ENCODE peak calls at places on chromosomes 3 and 15, in six cellular contexts. H, X, U, R, E and L are unnamed samples.

GRCh38 chr15:29123991-29124390 is 145.6 kb downstream of the NSMCE3 start:
- DNase-seq in H (no peak), X (no peak), U (no peak), R (no peak), E (no peak), L (no peak)

GRCh38 chr15:92666780-92667179 is 11.2 kb upstream of the FAM174B start:
- DNase-seq in H (no peak), X (no peak), U (no peak), R (peak), E (no peak), L (peak)

GRCh38 chr3:14474363-14475081 is 65.6 kb downstream of the GRIP2 start:
- DNase-seq in H (no peak), X (peak), U (no peak), R (no peak), E (no peak), L (no peak)

GRCh38 chr3:140170612-140171011 is 235.6 kb downstream of the CLSTN2 start:
- DNase-seq in H (no peak), X (no peak), U (no peak), R (no peak), E (no peak), L (no peak)

GRCh38 chr15:91908401-91908800 is 54.9 kb downstream of the SLCO3A1 start:
- DNase-seq in H (no peak), X (peak), U (no peak), R (peak), E (no peak), L (no peak)

GRCh38 chr3:40602778-40603385 is 78.1 kb downstream of the ZNF621 start:
- DNase-seq in H (no peak), X (no peak), U (no peak), R (peak), E (no peak), L (no peak)

GRCh38 chr15:75350601-75351331 is 3.9 kb downstream of the NEIL1 start:
- DNase-seq in H (no peak), X (no peak), U (no peak), R (no peak), E (no peak), L (no peak)

GRCh38 chr15:58583171-58583908 is 151.5 kb downstream of the LIPC start:
- DNase-seq in H (no peak), X (no peak), U (no peak), R (no peak), E (no peak), L (no peak)

GRCh38 chr3:120763601-120764000 is 21.1 kb downstream of the GTF2E1 start:
- DNase-seq in H (no peak), X (no peak), U (no peak), R (no peak), E (no peak), L (no peak)

GRCh38 chr15:79193157-79193948 is 89.2 kb upstream of the ANKRD34C start:
- DNase-seq in H (no peak), X (no peak), U (no peak), R (no peak), E (no peak), L (no peak)

GRCh38 chr15:101675796-101676582 is 23.8 kb upstream of the TM2D3 start:
- DNase-seq in H (peak), X (peak), U (peak), R (peak), E (no peak), L (no peak)

GRCh38 chr15:62907275-62907674 is 135.3 kb upstream of the TPM1 start:
- DNase-seq in H (no peak), X (no peak), U (no peak), R (no peak), E (no peak), L (no peak)

GRCh38 chr3:23490459-23490858 is 287.3 kb downstream of the UBE2E2 start:
- DNase-seq in H (no peak), X (peak), U (no peak), R (peak), E (no peak), L (no peak)

GRCh38 chr3:63706321-63707085 is 54.0 kb downstream of the SNTN start:
- DNase-seq in H (no peak), X (no peak), U (no peak), R (no peak), E (no peak), L (peak)

GRCh38 chr3:70224337-70224736 is 88.1 kb downstream of the MDFIC2 start:
- DNase-seq in H (no peak), X (no peak), U (no peak), R (no peak), E (no peak), L (no peak)

GRCh38 chr15:41983621-41984571 is 11.5 kb upstream of the EHD4 start:
- DNase-seq in H (no peak), X (no peak), U (no peak), R (no peak), E (no peak), L (no peak)

GRCh38 chr15:25859838-25860645 is 3.1 kb downstream of the ATP10A start:
- DNase-seq in H (no peak), X (no peak), U (no peak), R (no peak), E (no peak), L (no peak)

GRCh38 chr3:155424041-155424605 is 130.6 kb upstream of the STRIT1 start:
- DNase-seq in H (peak), X (no peak), U (no peak), R (no peak), E (no peak), L (peak)

GRCh38 chr15:63292771-63293170 is 15.4 kb downstream of the APH1B start:
- DNase-seq in H (no peak), X (peak), U (no peak), R (no peak), E (no peak), L (peak)

GRCh38 chr15:78599189-78599588 is 21.6 kb downstream of the CHRNA3 start:
- DNase-seq in H (no peak), X (no peak), U (no peak), R (no peak), E (no peak), L (no peak)

GRCh38 chr3:151769175-151769574 is 35.4 kb downstream of the AADACL2 start:
- DNase-seq in H (no peak), X (no peak), U (no peak), R (no peak), E (no peak), L (no peak)

GRCh38 chr3:156605686-156606605 is 51.0 kb upstream of the SSR3 start:
- DNase-seq in H (peak), X (peak), U (peak), R (peak), E (peak), L (peak)

GRCh38 chr15:88645171-88646087 is 6.6 kb downstream of the ISG20 start:
- DNase-seq in H (peak), X (no peak), U (no peak), R (no peak), E (peak), L (no peak)

GRCh38 chr3:13558651-13559050 is 9.7 kb downstream of the FBLN2 start:
- DNase-seq in H (no peak), X (no peak), U (no peak), R (no peak), E (no peak), L (no peak)

GRCh38 chr15:92810418-92811138 is 89.5 kb upstream of the CHD2 start:
- DNase-seq in H (no peak), X (peak), U (no peak), R (peak), E (no peak), L (no peak)

GRCh38 chr15:55796321-55796965 is 53.5 kb upstream of the PRTG start:
- DNase-seq in H (no peak), X (peak), U (no peak), R (peak), E (no peak), L (no peak)

GRCh38 chr15:59197459-59197858 is 9.2 kb upstream of the LDHAL6B start:
- DNase-seq in H (no peak), X (no peak), U (no peak), R (no peak), E (no peak), L (no peak)

GRCh38 chr3:70086336-70086735 is 86.8 kb downstream of the SAMMSON start:
- DNase-seq in H (no peak), X (no peak), U (no peak), R (no peak), E (no peak), L (no peak)

GRCh38 chr3:124663690-124664089 is 66.6 kb upstream of the UMPS start:
- DNase-seq in H (no peak), X (peak), U (no peak), R (peak), E (no peak), L (peak)

GRCh38 chr3:146589899-146590508 is 15.1 kb downstream of the PLSCR5 start:
- DNase-seq in H (no peak), X (peak), U (no peak), R (peak), E (no peak), L (peak)

DNA sequence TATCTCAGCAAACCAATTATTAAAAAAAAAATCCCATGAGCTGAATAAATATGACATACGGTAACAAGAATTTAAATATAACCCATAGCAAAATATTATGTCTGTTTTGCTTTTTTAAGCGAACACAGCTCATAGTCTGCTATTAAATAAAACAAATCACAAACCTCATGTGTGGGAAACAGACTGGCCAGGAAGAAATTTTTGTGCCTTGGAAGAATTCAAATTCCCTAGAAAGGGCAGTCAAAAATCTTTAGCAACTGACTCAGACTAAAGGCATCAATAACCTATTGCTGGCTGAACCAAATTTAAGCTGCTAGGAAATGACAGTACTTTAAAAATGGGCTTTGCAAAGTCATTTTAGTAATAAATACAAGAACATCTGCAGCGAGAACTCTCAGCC is 151.5 kb downstream of the PLD1 start:
- DNase-seq in H (no peak), X (peak), U (no peak), R (no peak), E (no peak), L (no peak)
- H3K14ac ChIP-seq in H (no peak), X (no peak), U (no peak), R (no peak), E (no peak), L (no peak)

GRCh38 chr3:195236076-195236798 is 34.7 kb downstream of the XXYLT1 start:
- DNase-seq in H (no peak), X (no peak), U (no peak), R (no peak), E (no peak), L (no peak)
- H2AFZ ChIP-seq in H (no peak), X (no peak), U (no peak), R (no peak), E (no peak), L (no peak)

DNA sequence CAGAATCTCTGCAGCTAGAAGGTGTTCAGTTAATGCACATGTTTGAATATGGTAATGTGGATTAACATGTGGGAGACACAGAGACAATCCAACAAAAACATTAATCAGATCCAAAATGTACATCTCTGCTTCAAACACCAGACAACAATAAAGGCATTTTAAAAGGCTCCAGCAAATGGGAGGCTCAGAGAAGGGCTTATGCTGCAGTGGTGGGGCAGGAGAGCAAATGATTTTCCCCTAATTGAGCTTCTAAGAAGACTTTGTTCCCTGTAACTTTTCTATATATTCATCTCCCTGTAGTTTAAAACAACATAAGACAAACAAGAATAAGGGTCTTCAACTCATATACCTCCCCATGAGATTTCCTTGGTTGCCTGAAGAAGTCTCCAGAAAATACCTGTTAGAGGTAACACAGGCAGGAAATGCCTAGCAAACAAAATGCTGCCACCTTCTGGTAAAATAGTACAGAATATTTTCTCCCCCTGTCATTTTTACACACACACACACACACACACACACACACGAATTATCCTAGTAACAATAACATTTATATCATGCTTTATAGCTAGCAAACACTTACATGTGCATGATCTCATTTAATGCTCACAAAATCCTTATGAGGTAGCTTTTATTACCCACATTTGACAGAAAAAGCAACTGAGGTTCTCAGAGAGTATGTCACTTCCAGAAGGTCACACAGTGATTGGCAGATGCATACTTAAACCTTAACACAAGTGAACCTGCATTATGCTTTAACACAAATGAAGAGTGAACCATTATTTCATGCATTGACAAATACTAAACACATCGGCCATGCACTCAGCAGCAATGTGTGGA is 123.4 kb upstream of the MB21D2 start:
- DNase-seq in H (no peak), X (peak), U (peak), R (peak), E (no peak), L (peak)
- H2BK120ac ChIP-seq in H (no peak), X (no peak), U (no peak), R (no peak), E (no peak), L (no peak)

DNA sequence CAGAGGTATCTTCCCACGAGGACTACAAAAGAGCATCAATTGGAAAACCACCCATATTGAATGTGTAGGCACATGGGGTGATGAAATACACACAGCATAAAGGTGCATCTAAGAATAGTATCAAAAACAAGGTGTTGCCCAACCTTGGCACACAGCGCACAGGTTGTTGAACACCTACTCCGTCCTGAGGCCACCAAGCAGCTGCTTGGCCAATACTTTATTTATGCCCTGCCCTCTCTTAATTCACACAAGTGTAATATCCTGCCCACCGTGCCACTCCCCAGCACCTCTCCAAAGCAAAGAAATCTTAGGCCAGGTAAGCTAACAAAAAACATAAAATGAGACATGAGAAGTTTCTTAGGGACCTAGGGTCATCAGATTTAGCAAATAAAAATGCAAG is 31.2 kb downstream of the WWTR1 start:
- DNase-seq in H (no peak), X (no peak), U (no peak), R (no peak), E (no peak), L (no peak)
- H3K14ac ChIP-seq in H (no peak), X (no peak), U (no peak), R (no peak), E (no peak), L (no peak)

DNA sequence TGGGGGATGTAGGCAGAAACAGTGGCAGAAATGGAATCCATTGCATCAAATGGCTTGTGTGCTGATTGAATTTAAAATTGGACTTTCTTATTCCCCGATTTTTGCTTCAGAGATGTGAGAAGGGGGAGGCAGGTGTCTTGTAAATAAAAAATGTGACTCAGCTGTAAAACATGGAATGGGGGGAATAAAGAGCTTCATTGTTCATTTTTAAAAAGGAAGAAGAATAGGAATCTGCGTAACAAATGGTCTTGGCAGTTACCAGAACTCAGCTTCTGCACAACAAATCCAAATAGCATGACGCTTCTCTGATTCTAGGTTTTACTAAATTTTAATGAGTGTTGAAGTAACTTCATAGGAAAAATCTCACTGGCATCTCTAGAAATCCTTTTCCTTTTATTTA is 323.9 kb upstream of the GBE1 start:
- DNase-seq in H (no peak), X (no peak), U (no peak), R (no peak), E (no peak), L (no peak)
- H2AFZ ChIP-seq in H (no peak), X (no peak), U (peak), R (no peak), E (no peak), L (no peak)

GRCh38 chr15:47398115-47398514 is 319.2 kb upstream of the SEMA6D start:
- DNase-seq in H (no peak), X (no peak), U (no peak), R (no peak), E (no peak), L (no peak)
- H2BK120ac ChIP-seq in H (no peak), X (no peak), U (no peak), R (no peak), E (no peak), L (no peak)

DNA sequence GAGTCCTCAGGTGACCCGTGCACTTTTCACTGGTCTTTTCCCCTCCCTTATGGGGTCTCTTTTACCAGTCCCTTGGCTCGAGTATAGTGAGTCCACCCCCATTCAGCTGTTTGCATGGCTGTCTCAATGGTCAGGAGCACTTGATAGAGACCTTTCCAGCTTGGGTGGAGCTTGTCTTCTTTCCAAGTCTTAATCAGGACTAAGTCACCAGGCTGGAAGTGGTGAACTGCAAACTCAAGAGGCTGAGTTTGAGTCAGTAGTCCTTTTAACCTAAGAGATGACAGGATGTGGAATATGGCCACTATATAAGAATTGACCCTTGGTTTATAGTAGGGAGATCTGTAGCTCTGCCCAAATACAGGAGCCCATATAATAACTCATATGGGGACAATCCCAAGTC is 279.7 kb downstream of the PYDC2 start:
- DNase-seq in H (no peak), X (no peak), U (no peak), R (no peak), E (no peak), L (no peak)
- H3K14ac ChIP-seq in H (no peak), X (no peak), U (no peak), R (no peak), E (no peak), L (no peak)

DNA sequence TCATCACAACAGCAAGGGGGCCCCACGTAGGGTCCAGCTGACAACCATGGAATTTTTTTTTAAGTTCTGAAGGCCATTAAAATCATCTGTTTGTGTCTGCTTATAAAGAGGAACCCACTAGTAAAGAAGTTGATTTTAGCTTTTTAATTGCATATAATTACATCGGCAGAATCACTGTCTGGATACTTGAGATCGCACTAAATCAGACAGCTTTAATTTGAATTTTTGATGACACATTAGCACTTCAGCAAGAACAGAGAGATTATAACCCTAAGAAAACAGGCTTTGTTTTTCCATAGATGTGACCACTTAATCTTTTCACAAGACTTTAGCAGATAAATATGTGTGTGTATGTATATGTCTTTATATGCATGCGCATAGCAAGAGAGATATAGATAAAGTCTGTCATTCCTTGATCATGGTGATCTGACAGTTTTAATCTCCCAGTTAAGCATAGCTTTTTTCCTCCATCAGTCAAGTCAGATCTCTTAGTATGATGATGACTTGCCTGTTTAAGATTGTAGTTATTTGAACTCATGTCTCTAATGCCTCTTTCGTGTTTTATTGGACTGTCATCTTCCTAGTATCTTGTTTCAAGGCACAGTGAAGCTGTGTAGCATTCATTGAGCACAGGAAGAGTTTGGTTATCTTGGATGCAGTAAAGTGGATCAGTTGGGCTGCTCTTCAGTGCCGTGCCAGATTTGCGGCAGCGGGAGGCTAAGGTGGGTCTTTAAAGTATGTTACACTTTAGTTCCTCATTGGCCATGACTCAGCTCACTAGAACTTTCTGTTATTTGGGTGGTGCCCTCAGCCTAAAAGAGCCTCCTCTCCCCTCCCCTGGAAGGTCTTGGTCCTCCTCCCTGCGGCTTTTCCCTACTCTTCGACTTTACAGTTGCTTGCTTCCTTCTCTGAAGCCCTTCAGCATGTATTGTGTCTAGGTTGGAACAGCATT is 45.9 kb upstream of the SKOR1 start:
- DNase-seq in H (no peak), X (no peak), U (no peak), R (no peak), E (no peak), L (no peak)
- H2AFZ ChIP-seq in H (no peak), X (no peak), U (no peak), R (no peak), E (no peak), L (no peak)